ENCODE peak calls at places on chromosomes 13 and 19, in five cellular contexts. T is trophoblast cell; N is CD8-positive, alpha-beta memory T cell; Y is tibial nerve; Z is pancreas. A is an unnamed sample. For H3K4me1, the result is how much of the 10 kb centered on the place peaks cover.

GRCh38 chr13:89966524-89966923 is 1381.0 kb upstream of the MIR17HG start:
- DNase-seq in T (no peak), Z (no peak), N (no peak), Y (no peak), A (no peak)

GRCh38 chr19:19345970-19346369 is 25.3 kb downstream of the MAU2 start:
- DNase-seq in Y (no peak), T (no peak), N (no peak), Z (no peak), A (no peak)

GRCh38 chr19:18649371-18650047 is 12.7 kb downstream of the KLHL26 start:
- DNase-seq in Y (peak), N (no peak), T (peak), Z (no peak), A (no peak)

GRCh38 chr13:33870046-33870668 is 52.2 kb downstream of the RFC3 start:
- DNase-seq in Y (no peak), T (no peak), N (no peak), Z (no peak), A (no peak)

GRCh38 chr13:21100994-21101757 is 39.8 kb upstream of the LATS2 start:
- DNase-seq in Y (no peak), Z (no peak), T (no peak), N (no peak), A (no peak)

GRCh38 chr19:44570603-44570983 is 41.1 kb upstream of the CEACAM20 start:
- DNase-seq in Z (no peak), Y (no peak), T (no peak), N (no peak), A (no peak)

GRCh38 chr13:112972867-112973576 is 4.0 kb downstream of the MCF2L start:
- DNase-seq in Z (peak), N (no peak), Y (no peak), T (no peak), A (no peak)

GRCh38 chr13:99704390-99704789 is 203.1 kb downstream of the TM9SF2 start:
- DNase-seq in Z (no peak), N (no peak), T (no peak), Y (no peak), A (no peak)

GRCh38 chr13:27201661-27202060 is 30.1 kb upstream of the USP12 start:
- DNase-seq in Z (no peak), T (no peak), N (no peak), Y (no peak), A (no peak)

GRCh38 chr19:28705008-28705407 is 507.9 kb downstream of the UQCRFS1 start:
- DNase-seq in T (peak), Z (no peak), N (no peak), Y (no peak), A (no peak)

GRCh38 chr19:3538965-3539742 is at the start of gene TEKTIP1:
- DNase-seq in N (no peak), Z (peak), T (peak), Y (no peak), A (no peak)

GRCh38 chr13:28059214-28059613 is 41.2 kb downstream of the FLT3 start:
- DNase-seq in N (peak), Y (no peak), T (peak), Z (peak), A (no peak)

GRCh38 chr13:23608704-23609413 is 38.6 kb downstream of the TNFRSF19 start:
- DNase-seq in Z (no peak), T (no peak), Y (no peak), N (no peak), A (no peak)

GRCh38 chr13:98686281-98686680 is 66.2 kb downstream of the SLC15A1 start:
- DNase-seq in T (no peak), Y (no peak), Z (no peak), N (no peak), A (no peak)

GRCh38 chr19:1251233-1251502 is 2.8 kb downstream of the MIDN start:
- DNase-seq in Z (no peak), T (peak), N (no peak), Y (peak), A (no peak)

GRCh38 chr19:47663911-47664771 is 49.1 kb upstream of the EHD2 start:
- DNase-seq in T (peak), N (no peak), Z (no peak), Y (peak), A (peak)

GRCh38 chr13:51707468-51707867 is 96.5 kb downstream of the DHRS12 start:
- DNase-seq in T (no peak), Z (no peak), N (no peak), Y (no peak), A (no peak)

GRCh38 chr13:40130871-40131636 is 475.6 kb downstream of the COG6 start:
- DNase-seq in Y (no peak), T (peak), Z (no peak), N (no peak), A (no peak)

GRCh38 chr13:20274466-20274865 is 42.3 kb upstream of the GJB6 start:
- DNase-seq in N (no peak), Y (no peak), Z (no peak), T (peak), A (no peak)

GRCh38 chr19:11027381-11027780 is 61.9 kb upstream of the LDLR start:
- DNase-seq in Z (no peak), T (no peak), N (no peak), Y (no peak), A (no peak)

GRCh38 chr13:99981115-99982020 is at the start of gene ZIC2:
- DNase-seq in T (peak), N (no peak), Z (peak), Y (no peak), A (no peak)

GRCh38 chr19:32233885-32234284 is 111.5 kb upstream of the ZNF507 start:
- DNase-seq in Z (no peak), T (no peak), Y (no peak), N (no peak), A (no peak)
- H3K4me3 ChIP-seq in Z (no peak), T (no peak), Y (no peak), N (no peak), A (no peak)

GRCh38 chr19:48872182-48872883 is at the start of gene PPP1R15A:
- DNase-seq in N (peak), Y (peak), Z (peak), T (peak), A (peak)
- H3K4me1 ChIP-seq in N (under half), Y (under half), Z (under half), T (under half), A (under half)

DNA sequence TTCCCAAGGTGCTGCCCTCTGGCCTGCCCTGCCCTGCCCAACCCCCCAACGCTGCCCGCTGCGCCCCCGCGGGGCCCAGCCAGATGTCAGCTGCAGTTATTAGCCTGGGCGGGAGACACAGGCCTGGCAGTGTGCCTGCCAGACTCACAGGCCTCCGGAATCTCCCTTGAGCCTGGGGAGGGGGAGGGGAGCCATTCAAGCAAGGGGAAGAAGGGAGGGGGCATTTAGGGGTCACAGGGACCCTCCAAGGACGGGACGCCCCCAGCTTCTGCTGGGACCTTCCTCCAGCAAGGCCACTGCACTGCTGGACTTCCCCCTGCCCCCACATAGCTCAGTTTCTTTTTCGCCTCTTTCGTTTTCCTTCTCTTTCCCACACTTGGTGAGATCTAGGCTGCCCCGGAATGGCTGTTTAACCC is 2.6 kb upstream of the JUNB start:
- DNase-seq in Z (peak), T (peak), N (peak), Y (no peak), A (no peak)
- H3K4me3 ChIP-seq in Z (no peak), T (no peak), N (no peak), Y (peak), A (peak)

GRCh38 chr19:5147971-5148793 is 179.3 kb downstream of the KDM4B start:
- DNase-seq in N (no peak), Y (no peak), T (peak), Z (peak), A (peak)
- H3K4me1 ChIP-seq in N (under half), Y (under half), T (under half), Z (under half), A (under half)

GRCh38 chr13:110680852-110681251 is 25.1 kb downstream of the CARS2 start:
- DNase-seq in N (no peak), Y (no peak), Z (no peak), T (peak), A (no peak)

GRCh38 chr13:110677731-110678545 is 28.0 kb downstream of the CARS2 start:
- DNase-seq in Z (no peak), N (no peak), Y (no peak), T (peak), A (no peak)

GRCh38 chr13:110681868-110682550 is 23.9 kb downstream of the CARS2 start:
- DNase-seq in Y (no peak), T (no peak), Z (no peak), N (no peak), A (no peak)

GRCh38 chr13:110676511-110677204 is 29.3 kb downstream of the CARS2 start:
- DNase-seq in Z (peak), N (no peak), Y (no peak), T (no peak), A (no peak)

GRCh38 chr13:110676057-110676510 is 29.8 kb downstream of the CARS2 start:
- DNase-seq in N (no peak), Y (no peak), T (no peak), Z (no peak), A (no peak)
- H3K4me3 ChIP-seq in N (no peak), Y (no peak), T (peak), Z (no peak), A (no peak)

GRCh38 chr13:29578300-29579048 is 17.0 kb downstream of the SLC7A1 start:
- DNase-seq in Y (no peak), T (no peak), Z (no peak), N (no peak), A (no peak)
- H3K4me1 ChIP-seq in Y (under half), T (under half), Z (under half), N (under half), A (under half)

GRCh38 chr19:6038634-6039405 is 60.9 kb upstream of the RANBP3 start:
- DNase-seq in T (no peak), Y (no peak), Z (no peak), N (no peak), A (no peak)
- H3K4me3 ChIP-seq in T (no peak), Y (no peak), Z (no peak), N (no peak), A (no peak)

A was measured in thoracic aorta.